ENCODE peak calls at places on chromosomes 6 and 20, in four cellular contexts. One of them, this sample, is unnamed. For H3K4me1, the result is how much of the 10 kb centered on the place peaks cover.

GRCh38 chr6:42493914-42494539 is 42.3 kb upstream of the TRERF1 start:
- DNase-seq in A549: no peak
- DNase-seq in stomach: no peak
- DNase-seq in ovary: no peak
- DNase-seq in this sample: no peak

GRCh38 chr20:64115171-64115911 is 8.0 kb upstream of the NPBWR2 start:
- DNase-seq in A549: no peak
- DNase-seq in stomach: peak
- DNase-seq in ovary: no peak
- DNase-seq in this sample: peak

GRCh38 chr20:44646641-44647274 is 4.7 kb downstream of the ADA start:
- DNase-seq in A549: no peak
- DNase-seq in stomach: no peak
- DNase-seq in ovary: no peak
- DNase-seq in this sample: no peak

GRCh38 chr6:152123076-152123475 is 315.6 kb downstream of the ESR1 start:
- DNase-seq in A549: no peak
- DNase-seq in stomach: no peak
- DNase-seq in ovary: no peak
- DNase-seq in this sample: no peak

GRCh38 chr20:62395311-62396242 is 8.7 kb downstream of the RPS21 start:
- DNase-seq in A549: no peak
- DNase-seq in stomach: no peak
- DNase-seq in ovary: no peak
- DNase-seq in this sample: no peak

GRCh38 chr6:16727996-16728395 is 33.3 kb downstream of the ATXN1 start:
- DNase-seq in A549: no peak
- DNase-seq in stomach: no peak
- DNase-seq in ovary: no peak
- DNase-seq in this sample: peak

GRCh38 chr20:53061305-53061704 is 89.1 kb downstream of the TSHZ2 start:
- DNase-seq in A549: no peak
- DNase-seq in stomach: no peak
- DNase-seq in ovary: no peak
- DNase-seq in this sample: no peak

GRCh38 chr20:13221673-13222318 is 722 bp downstream of the ISM1 start:
- DNase-seq in A549: peak
- DNase-seq in stomach: no peak
- DNase-seq in ovary: no peak
- DNase-seq in this sample: peak

GRCh38 chr6:166910601-166911000 is 45.7 kb downstream of the RNASET2 start:
- DNase-seq in A549: no peak
- DNase-seq in stomach: no peak
- DNase-seq in ovary: no peak
- DNase-seq in this sample: no peak
- TF ChIP-seq CTCF in A549: no peak
- TF ChIP-seq CTCF in stomach: no peak
- TF ChIP-seq CTCF in ovary: no peak
- TF ChIP-seq CTCF in this sample: no peak

DNA sequence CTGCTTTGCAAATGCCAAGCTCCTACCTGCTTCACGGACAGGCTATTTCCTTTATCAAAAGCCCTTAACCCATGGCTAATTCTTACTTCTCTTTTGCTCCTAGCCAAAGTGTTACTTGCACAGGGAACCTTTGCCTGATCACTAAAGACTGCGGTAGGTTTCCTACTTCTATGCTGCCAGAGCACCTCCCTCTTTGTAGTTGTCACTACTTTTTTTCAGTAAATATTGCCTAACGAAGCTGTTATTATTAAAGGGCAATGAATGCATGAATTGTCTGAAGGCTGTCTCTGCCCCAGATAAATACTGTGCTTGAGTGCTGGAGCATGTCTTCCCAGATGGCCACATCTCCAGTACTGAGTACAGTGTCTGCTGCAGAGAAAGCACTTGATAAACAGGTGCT is 73.4 kb upstream of the TRAF3IP2 start:
- DNase-seq in A549: no peak
- DNase-seq in stomach: no peak
- DNase-seq in ovary: no peak
- DNase-seq in this sample: no peak
- TF ChIP-seq POLR2A in A549: no peak
- TF ChIP-seq POLR2A in stomach: no peak
- TF ChIP-seq POLR2A in ovary: no peak
- TF ChIP-seq POLR2A in this sample: no peak

GRCh38 chr20:1898496-1899168 is 3.4 kb downstream of the SIRPA start:
- DNase-seq in A549: no peak
- DNase-seq in stomach: no peak
- DNase-seq in ovary: no peak
- DNase-seq in this sample: no peak
- H3K4me1 ChIP-seq in A549: under half
- H3K4me1 ChIP-seq in stomach: half or more
- H3K4me1 ChIP-seq in ovary: under half
- H3K4me1 ChIP-seq in this sample: under half

GRCh38 chr20:57857969-57858368 is 148.2 kb upstream of the PMEPA1 start:
- DNase-seq in A549: no peak
- DNase-seq in stomach: no peak
- DNase-seq in ovary: no peak
- DNase-seq in this sample: no peak
- TF ChIP-seq CTCF in A549: no peak
- TF ChIP-seq CTCF in stomach: no peak
- TF ChIP-seq CTCF in ovary: no peak
- TF ChIP-seq CTCF in this sample: no peak

GRCh38 chr20:41617059-41617921 is 887 bp downstream of the CHD6 start:
- DNase-seq in A549: peak
- DNase-seq in stomach: no peak
- DNase-seq in ovary: peak
- DNase-seq in this sample: peak
- TF ChIP-seq POLR2A in A549: no peak
- TF ChIP-seq POLR2A in stomach: no peak
- TF ChIP-seq POLR2A in ovary: no peak
- TF ChIP-seq POLR2A in this sample: no peak

This sample was measured in heart left ventricle.